ENCODE peak calls at places on chromosomes 7 and 10, in four cellular contexts. C is CD8-positive, alpha-beta T cell; K is left ventricle myocardium inferior; L is transverse colon. E is an unnamed sample.

GRCh38 chr7:23469150-23469960 is 936 bp downstream of the IGF2BP3 start:
- DNase-seq in C (peak; percentile 63), K (no peak), L (no peak), E (peak; percentile 46)

GRCh38 chr7:80918909-80919721 is at the start of gene SEMA3C:
- DNase-seq in C (no peak), K (peak; percentile 90), L (peak; percentile 90), E (peak; percentile 92)

GRCh38 chr10:32253821-32254220 is 93.1 kb downstream of the EPC1 start:
- DNase-seq in C (no peak), K (no peak), L (no peak), E (no peak)

GRCh38 chr10:101778151-101778780 is 2.4 kb upstream of the FGF8 start:
- DNase-seq in C (peak; percentile 42), K (no peak), L (no peak), E (no peak)

GRCh38 chr7:100642534-100642907 is 1.2 kb upstream of the TFR2 start:
- DNase-seq in C (no peak), K (no peak), L (peak; percentile 58), E (no peak)

GRCh38 chr7:31687024-31687423 is at the start of gene PPP1R17:
- DNase-seq in C (no peak), K (peak; percentile 34), L (no peak), E (no peak)

GRCh38 chr7:142745091-142745635 is 4.1 kb upstream of the PRSS1 start:
- DNase-seq in C (no peak), K (no peak), L (no peak), E (no peak)

GRCh38 chr7:15764986-15765385 is 78.5 kb upstream of the MEOX2 start:
- DNase-seq in C (no peak), K (no peak), L (no peak), E (peak; percentile 80)

GRCh38 chr10:72353028-72353962 is 1.4 kb downstream of the DNAJB12 start:
- DNase-seq in C (no peak), K (no peak), L (no peak), E (no peak)

GRCh38 chr10:123622381-123622780 is 43.8 kb upstream of the GPR26 start:
- DNase-seq in C (no peak), K (no peak), L (no peak), E (no peak)

GRCh38 chr10:43350686-43351085 is 20.8 kb upstream of the FXYD4 start:
- DNase-seq in C (no peak), K (no peak), L (no peak), E (no peak)

GRCh38 chr10:114684822-114685209 is 26.7 kb upstream of the ABLIM1 start:
- DNase-seq in C (no peak), K (no peak), L (no peak), E (peak; percentile 70)

GRCh38 chr10:27258838-27259532 is 18.4 kb upstream of the ACBD5 start:
- DNase-seq in C (peak; percentile 58), K (no peak), L (peak; percentile 27), E (no peak)

GRCh38 chr7:70154521-70155180 is 556.4 kb downstream of the AUTS2 start:
- DNase-seq in C (no peak), K (no peak), L (no peak), E (no peak)

GRCh38 chr7:68314208-68314607 is 1284.1 kb upstream of the AUTS2 start:
- DNase-seq in C (no peak), K (no peak), L (no peak), E (no peak)

GRCh38 chr7:143392875-143393266 is 11.7 kb downstream of the ZYX start:
- DNase-seq in C (no peak), K (no peak), L (no peak), E (no peak)

GRCh38 chr10:55630491-55631056 is 730.5 kb downstream of the ZWINT start:
- DNase-seq in C (no peak), K (no peak), L (no peak), E (no peak)

GRCh38 chr7:118872568-118872967 is 648.1 kb downstream of the ANKRD7 start:
- DNase-seq in C (no peak), K (no peak), L (no peak), E (no peak)

GRCh38 chr7:37921340-37921805 is 933 bp downstream of the EPDR1 start:
- DNase-seq in C (peak; percentile 49), K (peak; percentile 30), L (peak; percentile 45), E (peak; percentile 12)

GRCh38 chr10:15703167-15703880 is 16.4 kb downstream of the ITGA8 start:
- DNase-seq in C (no peak), K (no peak), L (no peak), E (no peak)

GRCh38 chr10:56745490-56745889 is 384.4 kb upstream of the ZWINT start:
- DNase-seq in C (no peak), K (no peak), L (no peak), E (no peak)

GRCh38 chr10:62048473-62048872 is 147.0 kb downstream of the ARID5B start:
- DNase-seq in C (no peak), K (no peak), L (no peak), E (no peak)

GRCh38 chr10:87837445-87837844 is 19.4 kb upstream of the ATAD1 start:
- DNase-seq in C (no peak), K (no peak), L (no peak), E (no peak)

GRCh38 chr7:98810166-98810802 is 59.5 kb downstream of the TMEM130 start:
- DNase-seq in C (no peak), K (no peak), L (no peak), E (no peak)

GRCh38 chr7:127943541-127944521 is 87.4 kb downstream of the LRRC4 start:
- DNase-seq in C (no peak), K (no peak), L (no peak), E (no peak)

GRCh38 chr7:130322615-130323014 is 22.0 kb upstream of the CPA5 start:
- DNase-seq in C (no peak), K (no peak), L (no peak), E (no peak)

GRCh38 chr7:85186083-85186520 is 754 bp downstream of the SEMA3D start:
- DNase-seq in C (no peak), K (no peak), L (peak; percentile 8), E (no peak)

GRCh38 chr7:102444961-102445673 is 11.7 kb downstream of the ORAI2 start:
- DNase-seq in C (no peak), K (no peak), L (peak; percentile 54), E (no peak)

GRCh38 chr7:134480730-134481129 is 21.8 kb upstream of the AKR1B1 start:
- DNase-seq in C (no peak), K (no peak), L (no peak), E (no peak)

GRCh38 chr7:96224682-96225081 is 97.2 kb downstream of the SLC25A13 start:
- DNase-seq in C (no peak), K (no peak), L (no peak), E (no peak)

GRCh38 chr7:101058355-101058754 is 26.9 kb upstream of the TRIM56 start:
- DNase-seq in C (peak; percentile 66), K (peak; percentile 52), L (peak; percentile 58), E (peak; percentile 79)

GRCh38 chr10:663844-664243 is 25.6 kb downstream of the DIP2C start:
- DNase-seq in C (no peak), K (no peak), L (peak; percentile 6), E (peak; percentile 14)

GRCh38 chr7:144854839-144855424 is 19.1 kb upstream of the TPK1 start:
- DNase-seq in C (no peak), K (no peak), L (no peak), E (no peak)

GRCh38 chr7:130900471-130901076 is 166.6 kb upstream of the KLF14 start:
- DNase-seq in C (no peak), K (no peak), L (no peak), E (no peak)

DNA sequence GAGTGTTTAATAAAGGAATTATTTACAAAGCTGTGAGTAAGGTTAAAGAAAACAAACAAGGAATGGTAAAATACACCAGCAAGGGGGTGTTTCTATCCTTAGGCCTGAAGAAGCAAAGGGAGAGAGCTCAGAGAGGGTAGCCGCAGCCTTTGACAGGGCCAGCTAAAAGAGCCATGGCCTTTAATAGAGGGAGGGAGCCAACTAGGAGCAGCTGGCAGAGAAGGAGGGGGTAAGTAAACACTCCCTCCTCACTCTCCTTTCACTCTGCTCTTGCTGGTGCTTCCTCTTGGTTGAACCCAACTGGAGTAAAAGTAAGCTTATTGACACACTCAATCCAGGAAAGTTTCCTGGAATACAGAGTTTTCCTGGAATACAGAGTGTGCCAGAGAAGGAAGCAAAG is 87.5 kb downstream of the CH25H start:
- DNase-seq in C (no peak), K (no peak), L (no peak), E (no peak)
- H3K4me1 ChIP-seq in C (no peaks in the 10 kb centered on the region), K (peaks cover 10% of the 10 kb centered on the region), L (no peaks in the 10 kb centered on the region), E (no peaks in the 10 kb centered on the region)

GRCh38 chr10:88934900-88935672 is 17.5 kb downstream of the ACTA2 start:
- DNase-seq in C (peak; percentile 78), K (peak; percentile 67), L (peak; percentile 84), E (peak; percentile 70)
- H3K4me1 ChIP-seq in C (peaks cover 5% of the 10 kb centered on the region), K (peaks cover 27% of the 10 kb centered on the region), L (peaks cover 12% of the 10 kb centered on the region), E (peaks cover 5% of the 10 kb centered on the region)

GRCh38 chr7:36278069-36278766 is 111.4 kb upstream of the ANLN start:
- DNase-seq in C (no peak), K (no peak), L (no peak), E (no peak)
- H3K4me1 ChIP-seq in C (peaks cover 6% of the 10 kb centered on the region), K (peaks cover 91% of the 10 kb centered on the region), L (peaks cover 42% of the 10 kb centered on the region), E (no peaks in the 10 kb centered on the region)

DNA sequence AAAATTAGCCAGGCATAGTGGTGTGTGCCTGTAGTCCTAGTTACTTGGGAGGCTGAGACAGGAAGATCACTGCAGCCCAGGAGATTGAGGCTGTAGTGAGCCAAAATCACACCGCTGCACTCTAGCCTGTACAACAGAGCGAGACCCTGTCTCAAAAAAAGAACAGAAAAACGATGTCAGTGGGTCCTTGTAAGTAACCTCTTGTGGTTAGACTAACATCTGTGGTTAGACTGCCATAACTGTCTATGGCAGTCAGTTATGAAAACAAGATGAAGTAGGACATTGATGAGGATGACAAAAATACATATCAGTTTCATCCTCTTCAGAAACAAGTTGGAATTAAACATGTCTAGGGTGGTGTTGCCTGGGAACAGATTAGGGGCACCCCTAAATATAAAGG is 53.3 kb downstream of the AKAP9 start:
- DNase-seq in C (no peak), K (no peak), L (no peak), E (no peak)
- H3K4me1 ChIP-seq in C (no peaks in the 10 kb centered on the region), K (no peaks in the 10 kb centered on the region), L (no peaks in the 10 kb centered on the region), E (no peaks in the 10 kb centered on the region)

DNA sequence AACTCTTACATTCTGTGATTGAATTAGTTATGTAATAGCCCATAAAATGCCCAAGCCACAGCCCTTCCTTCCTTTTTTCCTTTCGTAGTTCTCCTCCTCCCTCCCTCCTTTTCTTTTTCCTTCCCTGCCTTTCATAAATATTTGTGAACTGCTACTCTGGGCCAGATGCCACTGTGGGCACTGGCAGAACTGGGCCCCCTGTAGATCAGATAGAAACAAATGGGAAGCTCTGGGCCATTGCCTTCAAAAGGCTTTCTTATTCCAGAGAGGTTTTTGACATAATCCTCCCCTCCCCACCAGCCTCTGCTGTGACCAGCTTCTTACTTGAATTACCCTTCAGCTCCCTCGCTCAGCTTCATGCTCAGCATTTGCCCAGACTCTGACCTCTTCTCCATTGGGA is 886.7 kb downstream of the LRMDA start:
- DNase-seq in C (no peak), K (no peak), L (no peak), E (no peak)
- H3K4me1 ChIP-seq in C (no peaks in the 10 kb centered on the region), K (peaks cover 5% of the 10 kb centered on the region), L (no peaks in the 10 kb centered on the region), E (no peaks in the 10 kb centered on the region)

GRCh38 chr7:150820578-150821198 is 20.1 kb downstream of the TMEM176A start:
- DNase-seq in C (no peak), K (no peak), L (no peak), E (no peak)
- H3K4me1 ChIP-seq in C (no peaks in the 10 kb centered on the region), K (peaks cover 37% of the 10 kb centered on the region), L (peaks cover 3% of the 10 kb centered on the region), E (peaks cover 3% of the 10 kb centered on the region)

GRCh38 chr7:139741239-139741638 is 36.6 kb downstream of the HIPK2 start:
- DNase-seq in C (no peak), K (no peak), L (no peak), E (no peak)
- H3K4me1 ChIP-seq in C (peaks cover 24% of the 10 kb centered on the region), K (peaks cover 100% of the 10 kb centered on the region), L (peaks cover 51% of the 10 kb centered on the region), E (peaks cover 20% of the 10 kb centered on the region)